ENCODE peak calls at places on chromosomes 1 and 21, in four cellular contexts. M, C, I and R are unnamed samples.

GRCh38 chr1:42950146-42950480 is 8.6 kb downstream of the SLC2A1 start:
- DNase-seq in M (no peak), I (no peak), C (no peak), R (no peak)

GRCh38 chr1:23562138-23562819 is 3.0 kb upstream of the ID3 start:
- DNase-seq in I (peak; percentile 94), M (no peak), C (peak; percentile 94), R (peak; percentile 38)

GRCh38 chr1:67923074-67923473 is 89.8 kb upstream of the GNG12 start:
- DNase-seq in I (no peak), C (no peak), M (no peak), R (no peak)

GRCh38 chr1:215003686-215004085 is 78.9 kb upstream of the KCNK2 start:
- DNase-seq in C (no peak), M (no peak), I (peak; percentile 36), R (no peak)

GRCh38 chr1:84700065-84700464 is 9.8 kb upstream of the SSX2IP start:
- DNase-seq in C (no peak), M (no peak), I (no peak), R (no peak)

GRCh38 chr1:25804964-25805862 is 5.2 kb downstream of the SELENON start:
- DNase-seq in M (no peak), I (no peak), C (no peak), R (no peak)

GRCh38 chr1:88885933-88886332 is 5.4 kb downstream of the GTF2B start:
- DNase-seq in M (no peak), C (no peak), I (no peak), R (no peak)

GRCh38 chr1:55381491-55381890 is 166.3 kb upstream of the USP24 start:
- DNase-seq in I (no peak), M (no peak), C (no peak), R (no peak)

GRCh38 chr1:30976143-30976542 is 67.6 kb upstream of the SDC3 start:
- DNase-seq in M (no peak), C (no peak), I (no peak), R (no peak)

GRCh38 chr1:92310185-92310597 is 11.3 kb downstream of the RPAP2 start:
- DNase-seq in M (no peak), I (no peak), C (peak; percentile 31), R (no peak)

GRCh38 chr1:96075704-96076455 is 645.7 kb upstream of the PTBP2 start:
- DNase-seq in I (no peak), M (no peak), C (no peak), R (no peak)

GRCh38 chr1:182366596-182366995 is 25.0 kb downstream of the GLUL start:
- DNase-seq in M (no peak), C (no peak), I (no peak), R (no peak)

GRCh38 chr1:59229138-59229537 is 67.8 kb upstream of the FGGY start:
- DNase-seq in M (no peak), C (no peak), I (no peak), R (no peak)

GRCh38 chr1:62424412-62424811 is 12.4 kb upstream of the USP1 start:
- DNase-seq in M (no peak), I (peak; percentile 45), C (no peak), R (no peak)

GRCh38 chr1:10020086-10020485 is 12.7 kb upstream of the UBE4B start:
- DNase-seq in M (no peak), I (no peak), C (no peak), R (no peak)

GRCh38 chr1:107138767-107139445 is 1.9 kb upstream of the NTNG1 start:
- DNase-seq in M (no peak), C (no peak), I (no peak), R (no peak)

GRCh38 chr1:6602669-6603423 is at the start of gene KLHL21:
- DNase-seq in M (peak; percentile 70), I (peak; percentile 86), C (peak; percentile 90), R (peak; percentile 82)

GRCh38 chr1:52288286-52288685 is 77.7 kb downstream of the CC2D1B start:
- DNase-seq in I (no peak), C (no peak), M (no peak), R (no peak)

GRCh38 chr1:10242811-10243210 is 32.4 kb downstream of the KIF1B start:
- DNase-seq in M (no peak), I (no peak), C (no peak), R (no peak)

GRCh38 chr1:158864595-158864994 is 33.4 kb downstream of the MNDA start:
- DNase-seq in M (no peak), C (no peak), I (no peak), R (no peak)

GRCh38 chr21:29091032-29091431 is 17.6 kb upstream of the CCT8 start:
- DNase-seq in I (no peak), M (no peak), C (no peak), R (no peak)

GRCh38 chr1:53339736-53340385 is 12.0 kb upstream of the LRP8 start:
- DNase-seq in M (no peak), C (no peak), I (no peak), R (no peak)